ENCODE peak calls at places on chromosome 9, in seven cellular contexts. One of them, this sample, is unnamed.

GRCh38 chr9:125066839-125067619 is 76.3 kb downstream of the SCAI start:
- DNase-seq in RPMI8226: no peak
- DNase-seq in colonic mucosa: no peak
- DNase-seq in chondrocyte: no peak
- DNase-seq in cardiac fibroblast: peak
- DNase-seq in fibroblast of mammary gland: peak
- DNase-seq in WTC11: no peak
- DNase-seq in this sample: no peak

GRCh38 chr9:15299374-15299939 is 7.6 kb downstream of the TTC39B start:
- DNase-seq in WTC11: no peak
- DNase-seq in chondrocyte: no peak
- DNase-seq in colonic mucosa: no peak
- DNase-seq in RPMI8226: no peak
- DNase-seq in fibroblast of mammary gland: no peak
- DNase-seq in cardiac fibroblast: no peak
- DNase-seq in this sample: no peak

GRCh38 chr9:90024419-90024818 is 419.6 kb downstream of the GADD45G start:
- DNase-seq in fibroblast of mammary gland: no peak
- DNase-seq in RPMI8226: no peak
- DNase-seq in chondrocyte: no peak
- DNase-seq in colonic mucosa: no peak
- DNase-seq in cardiac fibroblast: no peak
- DNase-seq in WTC11: no peak
- DNase-seq in this sample: no peak

GRCh38 chr9:116409124-116409523 is 255.5 kb downstream of the PAPPA start:
- DNase-seq in fibroblast of mammary gland: no peak
- DNase-seq in colonic mucosa: no peak
- DNase-seq in cardiac fibroblast: peak
- DNase-seq in chondrocyte: no peak
- DNase-seq in RPMI8226: no peak
- DNase-seq in WTC11: no peak
- DNase-seq in this sample: no peak

GRCh38 chr9:127975376-127976315 is 5.1 kb downstream of the EEIG1 start:
- DNase-seq in WTC11: no peak
- DNase-seq in chondrocyte: no peak
- DNase-seq in cardiac fibroblast: no peak
- DNase-seq in colonic mucosa: peak
- DNase-seq in fibroblast of mammary gland: no peak
- DNase-seq in RPMI8226: no peak
- DNase-seq in this sample: peak

GRCh38 chr9:112119225-112120045 is 55.7 kb downstream of the SUSD1 start:
- DNase-seq in cardiac fibroblast: no peak
- DNase-seq in fibroblast of mammary gland: peak
- DNase-seq in chondrocyte: no peak
- DNase-seq in RPMI8226: no peak
- DNase-seq in colonic mucosa: peak
- DNase-seq in WTC11: no peak
- DNase-seq in this sample: peak

GRCh38 chr9:137002646-137003041 is 6.3 kb upstream of the CLIC3 start:
- DNase-seq in WTC11: no peak
- DNase-seq in RPMI8226: no peak
- DNase-seq in colonic mucosa: no peak
- DNase-seq in chondrocyte: no peak
- DNase-seq in cardiac fibroblast: no peak
- DNase-seq in fibroblast of mammary gland: no peak
- DNase-seq in this sample: no peak

GRCh38 chr9:106947501-106947900 is 84.5 kb downstream of the ZNF462 start:
- DNase-seq in fibroblast of mammary gland: peak
- DNase-seq in RPMI8226: no peak
- DNase-seq in chondrocyte: no peak
- DNase-seq in WTC11: no peak
- DNase-seq in cardiac fibroblast: no peak
- DNase-seq in colonic mucosa: no peak
- DNase-seq in this sample: no peak

GRCh38 chr9:89684912-89685636 is 80.3 kb downstream of the GADD45G start:
- DNase-seq in cardiac fibroblast: no peak
- DNase-seq in chondrocyte: no peak
- DNase-seq in fibroblast of mammary gland: no peak
- DNase-seq in WTC11: no peak
- DNase-seq in colonic mucosa: no peak
- DNase-seq in RPMI8226: no peak
- DNase-seq in this sample: peak

GRCh38 chr9:33101104-33101951 is 24.9 kb upstream of the SMU1 start:
- DNase-seq in colonic mucosa: no peak
- DNase-seq in chondrocyte: no peak
- DNase-seq in cardiac fibroblast: peak
- DNase-seq in RPMI8226: no peak
- DNase-seq in fibroblast of mammary gland: peak
- DNase-seq in WTC11: no peak
- DNase-seq in this sample: peak

GRCh38 chr9:133955821-133956411 is 36.2 kb downstream of the VAV2 start:
- DNase-seq in chondrocyte: peak
- DNase-seq in RPMI8226: no peak
- DNase-seq in colonic mucosa: no peak
- DNase-seq in WTC11: peak
- DNase-seq in cardiac fibroblast: peak
- DNase-seq in fibroblast of mammary gland: no peak
- DNase-seq in this sample: no peak

GRCh38 chr9:136485651-136486050 is 2.8 kb upstream of the SEC16A start:
- DNase-seq in WTC11: no peak
- DNase-seq in fibroblast of mammary gland: no peak
- DNase-seq in colonic mucosa: no peak
- DNase-seq in chondrocyte: no peak
- DNase-seq in RPMI8226: peak
- DNase-seq in cardiac fibroblast: no peak
- DNase-seq in this sample: peak

GRCh38 chr9:97160255-97160654 is 121.3 kb upstream of the CTSV start:
- DNase-seq in cardiac fibroblast: no peak
- DNase-seq in RPMI8226: no peak
- DNase-seq in colonic mucosa: no peak
- DNase-seq in fibroblast of mammary gland: no peak
- DNase-seq in WTC11: no peak
- DNase-seq in chondrocyte: no peak
- DNase-seq in this sample: no peak

GRCh38 chr9:121958530-121958929 is 134.6 kb downstream of the TTLL11 start:
- DNase-seq in fibroblast of mammary gland: peak
- DNase-seq in chondrocyte: no peak
- DNase-seq in WTC11: no peak
- DNase-seq in cardiac fibroblast: peak
- DNase-seq in colonic mucosa: no peak
- DNase-seq in RPMI8226: no peak
- DNase-seq in this sample: no peak

GRCh38 chr9:97559111-97559514 is 57.6 kb downstream of the TMOD1 start:
- DNase-seq in RPMI8226: peak
- DNase-seq in fibroblast of mammary gland: no peak
- DNase-seq in WTC11: no peak
- DNase-seq in colonic mucosa: no peak
- DNase-seq in chondrocyte: no peak
- DNase-seq in cardiac fibroblast: no peak
- DNase-seq in this sample: no peak

GRCh38 chr9:77111408-77111807 is 65.9 kb upstream of the VPS13A start:
- DNase-seq in WTC11: no peak
- DNase-seq in colonic mucosa: no peak
- DNase-seq in RPMI8226: no peak
- DNase-seq in chondrocyte: no peak
- DNase-seq in cardiac fibroblast: no peak
- DNase-seq in fibroblast of mammary gland: no peak
- DNase-seq in this sample: no peak

GRCh38 chr9:1083325-1083913 is 33.3 kb downstream of the DMRT2 start:
- DNase-seq in RPMI8226: peak
- DNase-seq in chondrocyte: no peak
- DNase-seq in WTC11: peak
- DNase-seq in fibroblast of mammary gland: peak
- DNase-seq in cardiac fibroblast: no peak
- DNase-seq in colonic mucosa: peak
- DNase-seq in this sample: no peak

GRCh38 chr9:7387844-7388243 is 411.7 kb downstream of the DMAC1 start:
- DNase-seq in RPMI8226: no peak
- DNase-seq in fibroblast of mammary gland: no peak
- DNase-seq in chondrocyte: no peak
- DNase-seq in colonic mucosa: no peak
- DNase-seq in cardiac fibroblast: no peak
- DNase-seq in WTC11: no peak
- DNase-seq in this sample: no peak

This sample was measured in adrenal gland.